ENCODE peak calls at places on chromosomes 3 and 15, in ten cellular contexts. K, Z, B, Y, T, P, E, M, N and R are unnamed samples.

GRCh38 chr3:158110658-158111018 is 749 bp downstream of the RSRC1 start:
- DNase-seq in P (no peak), B (no peak), M (no peak), Y (no peak), T (no peak), K (no peak), Z (no peak), E (no peak), N (no peak), R (no peak)

GRCh38 chr3:59456852-59457485 is 407.1 kb upstream of the CFAP20DC start:
- DNase-seq in M (no peak), T (no peak), B (no peak), P (no peak), Y (no peak), Z (no peak), N (no peak), E (no peak), K (no peak), R (no peak)

GRCh38 chr3:14784087-14784596 is 34.6 kb upstream of the FGD5 start:
- DNase-seq in E (no peak), M (no peak), N (no peak), B (no peak), T (no peak), Y (no peak), K (no peak), P (no peak), Z (no peak), R (no peak)

GRCh38 chr3:132785292-132785691 is 63.1 kb upstream of the NPHP3 start:
- DNase-seq in E (no peak), B (peak), Y (no peak), K (peak), T (no peak), M (no peak), N (no peak), Z (no peak), P (no peak), R (no peak)

GRCh38 chr3:187811580-187812250 is 66.4 kb upstream of the BCL6 start:
- DNase-seq in N (no peak), Y (no peak), E (no peak), M (no peak), B (peak), T (no peak), Z (no peak), K (peak), P (no peak), R (no peak)

GRCh38 chr3:137304313-137305056 is 346.7 kb downstream of the IL20RB start:
- DNase-seq in P (no peak), E (no peak), N (no peak), T (no peak), Z (no peak), K (no peak), Y (no peak), M (no peak), B (no peak), R (no peak)

GRCh38 chr3:171379281-171379680 is 80.9 kb downstream of the TNIK start:
- DNase-seq in T (no peak), M (no peak), E (no peak), B (no peak), N (no peak), P (no peak), K (peak), Y (no peak), Z (no peak), R (no peak)

GRCh38 chr3:141271279-141272033 is 39.8 kb downstream of the PXYLP1 start:
- DNase-seq in E (no peak), T (no peak), N (no peak), M (no peak), P (no peak), B (no peak), Z (no peak), Y (peak), K (no peak), R (no peak)

GRCh38 chr3:134911611-134912604 is 116.8 kb downstream of the EPHB1 start:
- DNase-seq in T (no peak), E (no peak), P (no peak), K (no peak), B (no peak), Z (no peak), N (no peak), M (no peak), Y (no peak), R (no peak)

GRCh38 chr3:99248130-99248529 is 346.6 kb upstream of the DCBLD2 start:
- DNase-seq in B (no peak), Z (no peak), M (no peak), E (no peak), P (no peak), T (no peak), Y (no peak), N (no peak), K (peak), R (no peak)

GRCh38 chr3:161081675-161082462 is 23.3 kb downstream of the B3GALNT1 start:
- DNase-seq in P (no peak), Y (no peak), B (no peak), T (no peak), N (no peak), K (no peak), M (no peak), E (no peak), Z (no peak), R (no peak)

GRCh38 chr15:69780981-69781380 is 316.7 kb downstream of the TLE3 start:
- DNase-seq in M (no peak), Y (no peak), Z (no peak), N (no peak), K (peak), T (no peak), P (no peak), E (no peak), B (no peak), R (no peak)

GRCh38 chr3:139758654-139759291 is 81.0 kb upstream of the NMNAT3 start:
- DNase-seq in B (no peak), P (no peak), N (no peak), M (no peak), T (no peak), E (no peak), Y (no peak), Z (no peak), K (peak), R (no peak)

GRCh38 chr3:195462308-195462610 is 19.4 kb upstream of the ACAP2 start:
- DNase-seq in E (no peak), M (no peak), P (no peak), N (no peak), Z (no peak), K (no peak), T (no peak), Y (no peak), B (no peak), R (no peak)

GRCh38 chr3:51585197-51585596 is 46.7 kb downstream of the RAD54L2 start:
- DNase-seq in T (no peak), N (no peak), Y (no peak), M (no peak), B (no peak), Z (no peak), K (no peak), E (no peak), P (no peak), R (no peak)

GRCh38 chr15:69540622-69541021 is 88.0 kb downstream of the RPLP1 start:
- DNase-seq in E (peak), B (no peak), M (no peak), Z (no peak), K (no peak), P (no peak), N (no peak), T (no peak), Y (no peak), R (no peak)

GRCh38 chr3:143751643-143752178 is 96.6 kb downstream of the SLC9A9 start:
- DNase-seq in E (no peak), Z (peak), P (no peak), N (no peak), K (no peak), Y (no peak), M (no peak), T (peak), B (no peak), R (no peak)

GRCh38 chr15:89442671-89443307 is 53.6 kb downstream of the RHCG start:
- DNase-seq in B (no peak), Z (peak), E (peak), N (peak), P (peak), Y (peak), T (no peak), M (peak), K (peak), R (peak)

GRCh38 chr15:80550219-80550909 is 144.7 kb upstream of the ABHD17C start:
- DNase-seq in E (no peak), Y (no peak), Z (no peak), P (no peak), K (peak), B (peak), M (no peak), T (no peak), N (no peak), R (no peak)